ENCODE peak calls at places on chromosomes 3 and 15, in five cellular contexts. E, N, C, X and L are unnamed samples.

GRCh38 chr3:195204360-195205166 is 66.4 kb downstream of the XXYLT1 start:
- DNase-seq in N (peak; percentile 24), C (peak; percentile 73), E (no peak), X (no peak), L (peak; percentile 33)

GRCh38 chr15:60799885-60800728 is 321.2 kb upstream of the ICE2 start:
- DNase-seq in N (peak; percentile 87), E (no peak), X (no peak), C (peak; percentile 42), L (no peak)

GRCh38 chr3:89699229-89699628 is 591.8 kb downstream of the EPHA3 start:
- DNase-seq in N (no peak), E (no peak), C (no peak), X (no peak), L (no peak)

GRCh38 chr3:126024049-126024854 is 55.3 kb downstream of the ROPN1B start:
- DNase-seq in X (no peak), N (no peak), C (no peak), E (no peak), L (no peak)

GRCh38 chr15:101047301-101047781 is 128.2 kb downstream of the LRRK1 start:
- DNase-seq in N (no peak), C (no peak), E (peak; percentile 21), X (peak; percentile 87), L (no peak)

GRCh38 chr3:26652157-26652556 is 29.6 kb downstream of the LRRC3B start:
- DNase-seq in E (peak; percentile 66), X (no peak), N (no peak), C (no peak), L (no peak)

GRCh38 chr3:9028134-9028533 is 64.9 kb upstream of the RAD18 start:
- DNase-seq in X (no peak), E (peak; percentile 94), C (peak; percentile 77), N (peak; percentile 35), L (no peak)

GRCh38 chr3:17322106-17322793 is 420.2 kb downstream of the TBC1D5 start:
- DNase-seq in C (no peak), E (no peak), X (no peak), N (no peak), L (no peak)

GRCh38 chr15:64348455-64348854 is 7.5 kb downstream of the CSNK1G1 start:
- DNase-seq in X (no peak), N (peak; percentile 43), E (no peak), C (peak; percentile 61), L (no peak)

GRCh38 chr15:47027322-47027946 is 689.9 kb upstream of the SEMA6D start:
- DNase-seq in X (peak; percentile 4), N (no peak), E (no peak), C (no peak), L (no peak)

GRCh38 chr15:25717116-25717755 is 145.9 kb downstream of the ATP10A start:
- DNase-seq in X (peak; percentile 45), N (peak; percentile 74), E (no peak), C (peak; percentile 69), L (peak; percentile 16)

GRCh38 chr15:73844356-73844755 is 29.0 kb upstream of the TBC1D21 start:
- DNase-seq in N (peak; percentile 21), E (no peak), C (peak; percentile 74), X (peak; percentile 60), L (no peak)

GRCh38 chr15:46441294-46442062 is 806.6 kb downstream of the SQOR start:
- DNase-seq in C (peak; percentile 62), E (no peak), X (no peak), N (peak; percentile 64), L (no peak)

GRCh38 chr3:8443829-8444791 is 57.5 kb upstream of the LMCD1 start:
- DNase-seq in E (peak; percentile 88), C (peak; percentile 99), N (peak; percentile 100), X (peak; percentile 56), L (no peak)

GRCh38 chr3:149519912-149520311 is 45.4 kb downstream of the TM4SF4 start:
- DNase-seq in E (no peak), X (no peak), C (no peak), N (peak; percentile 59), L (no peak)

GRCh38 chr3:47082519-47082918 is 81.4 kb downstream of the SETD2 start:
- DNase-seq in N (peak; percentile 60), C (peak; percentile 51), E (no peak), X (no peak), L (peak; percentile 37)

GRCh38 chr3:133547432-133548041 is 25.9 kb upstream of the CDV3 start:
- DNase-seq in N (peak; percentile 74), C (peak; percentile 79), E (peak; percentile 44), X (peak; percentile 43), L (no peak)

GRCh38 chr15:58487724-58488120 is 55.9 kb downstream of the LIPC start:
- DNase-seq in E (no peak), X (no peak), C (no peak), N (no peak), L (no peak)

GRCh38 chr3:16554126-16554525 is 40.6 kb upstream of the RFTN1 start:
- DNase-seq in N (no peak), X (no peak), E (no peak), C (no peak), L (no peak)

GRCh38 chr15:87724330-87724729 is 532.2 kb downstream of the NTRK3 start:
- DNase-seq in N (no peak), X (no peak), C (no peak), E (no peak), L (no peak)

GRCh38 chr3:161854232-161854771 is 357.7 kb downstream of the OTOL1 start:
- DNase-seq in N (peak; percentile 45), C (peak; percentile 93), X (no peak), E (no peak), L (peak; percentile 1)

GRCh38 chr3:55173504-55173903 is 245.6 kb upstream of the LRTM1 start:
- DNase-seq in N (no peak), C (no peak), E (no peak), X (no peak), L (no peak)

GRCh38 chr3:182568206-182568605 is 225.1 kb upstream of the ATP11B start:
- DNase-seq in E (no peak), N (no peak), C (peak; percentile 32), X (peak; percentile 9), L (no peak)

GRCh38 chr3:15556512-15556911 is 35.0 kb upstream of the COLQ start:
- DNase-seq in N (no peak), C (no peak), E (no peak), X (no peak), L (peak; percentile 63)

GRCh38 chr15:70112018-70112395 is 14.3 kb upstream of the TLE3 start:
- DNase-seq in N (peak; percentile 53), C (peak; percentile 70), E (no peak), X (no peak), L (no peak)

GRCh38 chr3:130539005-130539404 is 22.0 kb downstream of the COL6A6 start:
- DNase-seq in N (peak; percentile 63), X (peak; percentile 63), E (no peak), C (peak; percentile 4), L (no peak)

GRCh38 chr15:28125673-28126651 is 26.8 kb upstream of the OCA2 start:
- DNase-seq in X (peak; percentile 74), C (peak; percentile 42), N (peak; percentile 66), E (no peak), L (no peak)

GRCh38 chr15:75127186-75127585 is 74.5 kb upstream of the C15orf39 start:
- DNase-seq in X (no peak), E (no peak), N (no peak), C (no peak), L (no peak)

GRCh38 chr3:194879126-194879887 is 193.6 kb downstream of the FAM43A start:
- DNase-seq in N (no peak), C (no peak), E (peak; percentile 68), X (no peak), L (no peak)

GRCh38 chr3:30440880-30441279 is 165.5 kb upstream of the TGFBR2 start:
- DNase-seq in C (peak; percentile 79), E (peak; percentile 45), X (no peak), N (no peak), L (no peak)

GRCh38 chr15:53116169-53116568 is 326.0 kb upstream of the ONECUT1 start:
- DNase-seq in E (no peak), X (no peak), N (no peak), C (no peak), L (no peak)

GRCh38 chr3:99755831-99756230 is 61.8 kb upstream of the CMSS1 start:
- DNase-seq in C (peak; percentile 51), E (no peak), X (no peak), N (no peak), L (no peak)

GRCh38 chr15:99117111-99117510 is 12.2 kb downstream of the SYNM start:
- DNase-seq in C (no peak), N (no peak), E (no peak), X (no peak), L (no peak)
- H3K36me3 ChIP-seq in C (no peaks in the 10 kb centered on the region), N (no peaks in the 10 kb centered on the region), E (no peaks in the 10 kb centered on the region), X (no peaks in the 10 kb centered on the region), L (no peaks in the 10 kb centered on the region)

DNA sequence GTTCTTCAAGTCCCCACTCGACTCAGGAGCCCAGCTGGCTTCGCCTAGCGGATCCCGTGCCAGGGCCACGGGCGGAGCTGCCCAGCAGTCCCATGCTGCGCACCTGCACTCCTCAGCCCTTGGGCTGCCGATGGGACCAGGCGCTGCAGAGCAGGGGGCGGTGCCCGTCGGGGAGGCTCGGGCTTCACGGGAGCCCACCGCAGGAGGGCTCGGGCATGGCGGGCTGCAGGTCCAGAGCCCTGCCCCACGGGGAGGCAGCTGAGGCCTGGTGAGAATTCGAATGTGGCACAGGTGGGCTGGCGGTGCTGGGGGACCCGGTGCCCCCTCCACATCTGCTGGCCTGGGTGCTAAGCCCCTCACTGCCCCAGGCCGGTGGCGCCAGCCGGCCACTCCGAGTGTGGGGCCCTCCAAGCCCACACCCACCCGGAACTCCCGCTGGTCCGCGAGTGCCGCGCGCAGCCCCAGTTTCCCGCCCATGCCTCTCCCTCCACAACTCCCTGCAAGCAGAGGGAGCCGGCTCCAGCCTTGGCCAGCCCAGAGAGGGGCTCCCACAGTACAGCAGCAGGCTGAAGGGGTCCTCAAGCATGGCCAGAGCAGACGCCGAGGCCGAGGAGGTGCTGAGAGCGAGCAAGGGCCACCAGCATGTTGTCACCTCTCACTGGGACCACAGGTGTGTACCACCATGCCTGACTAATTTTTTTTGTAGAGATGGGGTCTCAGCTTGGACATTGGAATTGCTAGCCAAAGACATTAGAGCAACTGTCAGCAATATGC is 17.0 kb downstream of the RAB7A start:
- DNase-seq in N (no peak), X (no peak), C (no peak), E (no peak), L (no peak)
- H3K36me3 ChIP-seq in N (peaks cover 8% of the 10 kb centered on the region), X (peaks cover 3% of the 10 kb centered on the region), C (no peaks in the 10 kb centered on the region), E (no peaks in the 10 kb centered on the region), L (peaks cover 8% of the 10 kb centered on the region)

DNA sequence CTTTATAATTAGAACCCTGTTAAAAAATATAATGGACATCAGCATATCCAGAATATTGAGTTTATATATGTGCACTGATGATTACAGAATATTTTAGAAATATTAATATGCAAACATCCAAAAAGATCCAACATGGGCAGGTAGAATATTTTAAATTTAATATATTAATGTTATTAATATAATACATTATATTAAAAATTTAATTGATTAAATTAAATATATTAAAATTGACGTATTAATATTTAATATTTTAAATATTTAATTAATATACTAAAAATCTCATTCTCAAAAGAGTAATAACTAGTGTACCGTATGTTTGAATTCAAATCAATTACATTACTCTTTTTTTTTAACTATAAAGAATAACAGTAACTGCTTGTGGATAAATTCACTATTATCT is 73.8 kb upstream of the FURIN start:
- DNase-seq in N (no peak), C (no peak), E (no peak), X (no peak), L (no peak)
- H3K36me3 ChIP-seq in N (no peaks in the 10 kb centered on the region), C (no peaks in the 10 kb centered on the region), E (no peaks in the 10 kb centered on the region), X (peaks cover 13% of the 10 kb centered on the region), L (peaks cover 3% of the 10 kb centered on the region)

GRCh38 chr15:62021991-62022600 is 38.2 kb downstream of the VPS13C start:
- DNase-seq in X (no peak), C (no peak), N (peak; percentile 5), E (no peak), L (no peak)

GRCh38 chr15:62027916-62028315 is 32.3 kb downstream of the VPS13C start:
- DNase-seq in X (no peak), E (no peak), C (no peak), N (no peak), L (no peak)

GRCh38 chr15:62026707-62027565 is 33.3 kb downstream of the VPS13C start:
- DNase-seq in X (no peak), C (no peak), N (no peak), E (no peak), L (no peak)
- H3K36me3 ChIP-seq in X (no peaks in the 10 kb centered on the region), C (no peaks in the 10 kb centered on the region), N (no peaks in the 10 kb centered on the region), E (no peaks in the 10 kb centered on the region), L (no peaks in the 10 kb centered on the region)